ENCODE peak calls at places on chromosomes 4 and X, in six cellular contexts. R is ovary; F is effector memory CD4-positive, alpha-beta T cell; A is HAP-1; C is left ventricle myocardium inferior; T is pancreas. L is an unnamed sample. For H3K4me1, the result is how much of the 10 kb centered on the place peaks cover.

GRCh38 chr4:577499-578450 is 1.7 kb upstream of the TMEM271 start:
- DNase-seq in R (no peak), F (no peak), A (peak), C (no peak), T (no peak), L (no peak)

GRCh38 chr4:10057023-10057395 is 35.7 kb upstream of the SLC2A9 start:
- DNase-seq in R (no peak), F (no peak), A (no peak), C (no peak), T (no peak), L (no peak)

GRCh38 chr4:125891597-125892258 is 577.0 kb downstream of the FAT4 start:
- DNase-seq in R (no peak), F (no peak), A (no peak), C (no peak), T (no peak), L (no peak)

GRCh38 chrX:51456814-51457213 is 39.6 kb downstream of the NUDT11 start:
- DNase-seq in R (no peak), F (no peak), A (no peak), C (no peak), T (no peak), L (no peak)

GRCh38 chr4:81136161-81136910 is 78.7 kb downstream of the PRKG2 start:
- DNase-seq in R (no peak), F (no peak), A (no peak), C (no peak), T (no peak), L (peak)

GRCh38 chrX:37767438-37767837 is 12.4 kb upstream of the CYBB start:
- DNase-seq in R (no peak), F (no peak), A (no peak), C (no peak), T (no peak), L (no peak)

GRCh38 chr4:154686838-154687237 is 57.0 kb upstream of the LRAT start:
- DNase-seq in R (no peak), F (no peak), A (no peak), C (no peak), T (no peak), L (no peak)

GRCh38 chrX:34578237-34578636 is 78.8 kb downstream of the TMEM47 start:
- DNase-seq in R (no peak), F (no peak), A (peak), C (no peak), T (no peak), L (no peak)

GRCh38 chr4:137361756-137362470 is 170.4 kb downstream of the PCDH18 start:
- DNase-seq in R (no peak), F (no peak), A (no peak), C (no peak), T (no peak), L (no peak)

GRCh38 chr4:128302775-128303174 is 15.2 kb upstream of the PGRMC2 start:
- DNase-seq in R (no peak), F (no peak), A (no peak), C (no peak), T (no peak), L (no peak)

GRCh38 chr4:47669946-47670345 is 167.9 kb downstream of the CORIN start:
- DNase-seq in R (no peak), F (no peak), A (no peak), C (no peak), T (no peak), L (no peak)

DNA sequence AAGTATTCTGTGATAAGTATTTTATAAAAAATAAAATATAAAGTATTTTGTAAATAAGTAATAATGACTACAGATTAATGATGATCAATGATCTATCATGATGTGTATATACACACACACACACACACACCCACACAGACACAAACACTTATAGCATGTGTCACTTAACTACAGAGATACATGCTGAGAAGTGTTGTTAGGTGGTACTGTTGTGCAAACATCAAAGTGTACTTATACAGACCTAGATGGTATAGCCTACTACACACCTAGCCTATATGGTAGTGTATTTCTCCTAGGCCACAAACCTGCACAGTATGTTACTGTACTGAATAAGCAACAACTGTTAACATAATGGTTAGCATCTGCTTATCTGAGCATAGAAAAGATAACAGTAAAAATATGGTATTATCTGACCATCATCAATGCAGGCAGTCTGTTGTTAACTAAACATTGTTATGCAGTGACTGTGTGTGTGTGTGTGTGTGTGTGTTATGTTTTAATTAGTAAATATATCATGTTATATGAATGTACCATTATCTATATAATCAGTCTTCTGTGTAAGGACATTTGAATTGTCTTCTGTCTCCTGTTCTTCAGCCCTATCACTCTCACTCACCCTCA is 138.2 kb downstream of the CAMK2D start:
- DNase-seq in R (no peak), F (no peak), A (no peak), C (no peak), T (no peak), L (no peak)
- H3K4me1 ChIP-seq in R (under half), F (under half), A (under half), C (half or more), T (under half), L (under half)

DNA sequence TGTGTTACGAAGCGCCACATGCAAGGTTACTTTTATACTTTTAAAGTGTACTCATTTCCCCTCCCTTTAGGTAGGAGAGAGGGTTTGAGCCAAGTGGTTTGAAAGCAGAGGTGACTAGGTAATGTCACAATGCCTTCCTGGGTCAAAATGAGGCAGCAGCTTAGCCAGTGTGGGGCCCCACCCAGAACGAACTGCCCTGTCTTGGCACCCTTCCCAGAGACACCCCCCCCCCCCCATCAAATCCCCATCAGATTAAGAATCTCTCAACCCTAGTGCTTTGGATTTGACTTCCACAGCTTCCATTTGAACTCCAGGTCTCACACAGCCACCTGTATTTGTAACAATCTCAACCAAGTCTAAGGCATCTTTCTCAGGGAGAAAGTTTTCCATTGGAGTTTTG is 31.1 kb downstream of the BCOR start:
- DNase-seq in R (no peak), F (no peak), A (no peak), C (no peak), T (no peak), L (no peak)
- H3K4me1 ChIP-seq in R (under half), F (under half), A (under half), C (under half), T (under half), L (under half)

DNA sequence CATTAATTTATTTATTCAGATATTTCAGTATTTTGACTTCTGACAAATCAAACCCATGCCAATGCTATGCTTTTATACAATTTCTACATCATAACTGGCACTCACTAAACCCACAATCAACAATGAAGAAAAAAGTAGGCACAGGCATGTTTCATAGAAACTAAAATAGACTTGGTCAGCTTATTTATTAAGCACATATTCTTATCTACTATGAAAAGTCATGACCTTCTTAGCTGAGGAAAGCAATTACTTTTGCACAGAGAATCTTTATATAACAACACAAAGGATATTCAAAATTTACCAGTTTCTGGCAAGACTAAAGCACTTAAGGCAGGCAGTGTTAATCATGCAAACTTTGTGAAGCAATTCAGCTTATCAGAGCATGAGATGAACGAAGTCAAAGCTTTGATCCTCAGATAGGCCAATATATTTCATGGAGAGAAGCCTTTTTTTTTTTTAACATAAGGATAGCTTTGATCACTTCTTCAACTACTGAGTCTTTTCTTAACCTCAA is 490.6 kb downstream of the INPP4B start:
- DNase-seq in R (no peak), F (no peak), A (no peak), C (no peak), T (no peak), L (no peak)
- H3K4me1 ChIP-seq in R (under half), F (half or more), A (under half), C (half or more), T (under half), L (under half)

GRCh38 chr4:40309250-40309774 is 25.8 kb upstream of the CHRNA9 start:
- DNase-seq in R (peak), F (peak), A (peak), C (peak), T (peak), L (peak)

GRCh38 chr4:40314951-40315350 is 20.2 kb upstream of the CHRNA9 start:
- DNase-seq in R (no peak), F (no peak), A (no peak), C (no peak), T (no peak), L (no peak)

GRCh38 chr4:40310225-40310624 is 24.9 kb upstream of the CHRNA9 start:
- DNase-seq in R (no peak), F (no peak), A (no peak), C (no peak), T (no peak), L (peak)

GRCh38 chr4:40308528-40309122 is 26.5 kb upstream of the CHRNA9 start:
- DNase-seq in R (no peak), F (no peak), A (no peak), C (no peak), T (no peak), L (no peak)

GRCh38 chr4:40311811-40312346 is 23.3 kb upstream of the CHRNA9 start:
- DNase-seq in R (no peak), F (no peak), A (no peak), C (no peak), T (no peak), L (no peak)
- H3K4me1 ChIP-seq in R (under half), F (under half), A (under half), C (under half), T (under half), L (under half)

DNA sequence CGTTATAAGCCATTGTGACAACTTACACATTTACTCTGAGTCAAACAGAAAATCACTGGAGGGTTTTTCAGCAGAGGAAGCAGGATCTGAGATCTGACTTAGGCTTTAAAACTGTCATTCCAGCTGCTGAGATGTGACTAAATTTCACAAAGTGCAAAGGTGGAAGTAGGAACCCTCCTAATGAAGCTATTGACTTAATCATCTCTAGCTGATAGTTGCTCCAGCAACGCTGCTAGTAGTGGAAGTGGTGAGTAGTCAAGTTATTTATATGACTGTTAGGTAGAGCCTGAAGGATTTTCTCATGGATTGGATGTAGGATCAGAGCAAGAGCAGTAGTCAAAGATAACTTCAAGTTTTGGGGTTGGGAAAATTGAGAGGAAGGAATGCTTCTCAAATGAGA is 218.6 kb downstream of the GRID2 start:
- DNase-seq in R (no peak), F (no peak), A (no peak), C (no peak), T (no peak), L (no peak)
- H3K4me1 ChIP-seq in R (under half), F (under half), A (under half), C (under half), T (under half), L (under half)

DNA sequence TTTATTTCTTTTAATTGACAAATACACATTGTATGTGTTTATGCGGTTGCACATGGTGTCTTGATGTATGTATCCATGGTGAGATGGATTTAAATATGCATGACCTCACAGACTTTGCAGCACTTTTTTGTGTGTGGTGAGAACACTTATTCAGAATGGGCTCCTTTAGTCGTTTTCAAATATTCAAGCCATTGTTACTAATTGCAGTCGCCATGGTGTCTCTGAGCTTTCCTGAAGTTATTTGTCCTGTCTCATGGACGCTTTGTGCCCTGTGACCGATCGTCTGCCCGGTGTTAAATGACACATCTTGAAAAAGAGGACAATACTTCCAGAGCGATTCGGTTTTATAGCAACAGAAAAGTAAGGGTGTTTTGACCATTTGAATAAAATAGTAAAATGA is 14.4 kb downstream of the CD99 start:
- DNase-seq in R (no peak), F (no peak), A (peak), C (no peak), T (no peak), L (no peak)
- H3K4me1 ChIP-seq in R (under half), F (half or more), A (under half), C (half or more), T (under half), L (half or more)

DNA sequence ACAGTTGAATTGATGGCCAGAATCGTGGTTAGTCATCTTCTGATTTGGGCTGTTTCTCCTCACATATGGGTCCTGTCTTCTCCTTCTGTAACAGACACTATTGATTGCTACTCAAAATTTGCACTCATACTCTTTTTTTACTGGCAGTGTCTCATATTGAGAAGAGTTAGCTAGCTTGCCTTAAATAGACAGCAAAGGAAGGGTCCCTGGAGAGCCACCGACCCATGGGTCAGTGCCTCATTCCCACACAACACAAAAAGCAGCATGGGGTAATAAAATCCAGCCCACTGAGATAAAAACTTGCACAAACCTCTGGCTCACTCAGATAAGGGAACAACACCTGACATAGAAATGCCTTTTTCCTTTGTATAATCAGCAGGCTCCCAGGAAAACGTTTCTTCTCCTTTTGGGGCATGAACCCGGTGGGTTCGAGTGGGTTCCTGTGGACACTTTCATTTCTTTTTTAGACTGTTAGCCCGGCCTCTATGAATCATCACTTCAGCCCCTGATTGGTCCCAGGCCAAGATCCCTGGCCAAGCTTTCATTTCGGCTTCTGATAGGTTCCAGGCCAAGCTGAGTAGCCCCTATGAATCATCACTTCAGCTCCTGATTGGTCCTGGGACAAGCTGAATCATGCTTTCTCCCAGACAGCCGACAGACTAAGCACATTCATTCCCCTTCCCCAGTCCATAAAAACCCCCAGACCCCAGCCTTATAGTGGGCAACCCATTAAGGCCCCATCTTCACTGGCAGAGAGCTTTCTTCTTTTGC is 408.1 kb downstream of the DCAF12L2 start:
- DNase-seq in R (no peak), F (no peak), A (no peak), C (peak), T (no peak), L (no peak)
- H3K4me1 ChIP-seq in R (under half), F (under half), A (under half), C (under half), T (under half), L (under half)

GRCh38 chrX:13084611-13085010 is 40.2 kb upstream of the FAM9C start:
- DNase-seq in R (no peak), F (no peak), A (no peak), C (no peak), T (no peak), L (no peak)
- H3K4me1 ChIP-seq in R (under half), F (half or more), A (under half), C (under half), T (under half), L (under half)